ENCODE peak calls at places on chromosomes 2 and 18, in six cellular contexts. C, M, N, D, U and T are unnamed samples.

GRCh38 chr18:58501033-58501432 is 127.9 kb downstream of the ALPK2 start:
- DNase-seq in C (no peak), M (no peak), N (no peak), D (no peak), U (no peak), T (no peak)

GRCh38 chr18:30748541-30748940 is 294.0 kb downstream of the DSC3 start:
- DNase-seq in C (no peak), M (no peak), N (no peak), D (no peak), U (no peak), T (no peak)

GRCh38 chr2:230671117-230671516 is 41.5 kb upstream of the CAB39 start:
- DNase-seq in C (no peak), M (peak; percentile 93), N (no peak), D (no peak), U (no peak), T (no peak)

GRCh38 chr18:50428531-50429206 is 53.8 kb downstream of the SKA1 start:
- DNase-seq in C (no peak), M (no peak), N (no peak), D (no peak), U (no peak), T (no peak)

GRCh38 chr18:21735452-21736015 is 5.1 kb upstream of the MIB1 start:
- DNase-seq in C (peak; percentile 20), M (peak; percentile 73), N (no peak), D (peak; percentile 81), U (peak; percentile 78), T (no peak)

GRCh38 chr2:61853086-61853847 is 593 bp downstream of the FAM161A start:
- DNase-seq in C (peak; percentile 73), M (no peak), N (peak; percentile 17), D (no peak), U (no peak), T (peak; percentile 23)

GRCh38 chr2:203782262-203782976 is 76.0 kb downstream of the CD28 start:
- DNase-seq in C (peak; percentile 55), M (peak; percentile 94), N (no peak), D (no peak), U (no peak), T (no peak)

GRCh38 chr2:146561996-146562395 is 1282.8 kb upstream of the ACVR2A start:
- DNase-seq in C (no peak), M (no peak), N (no peak), D (no peak), U (no peak), T (no peak)

GRCh38 chr18:27461957-27462356 is 276.8 kb upstream of the CHST9 start:
- DNase-seq in C (no peak), M (no peak), N (no peak), D (no peak), U (no peak), T (no peak)

GRCh38 chr2:119109823-119110222 is 48.7 kb downstream of the C1QL2 start:
- DNase-seq in C (no peak), M (no peak), N (no peak), D (no peak), U (no peak), T (no peak)

GRCh38 chr18:32078845-32079244 is 12.8 kb upstream of the RNF138 start:
- DNase-seq in C (no peak), M (no peak), N (no peak), D (no peak), U (no peak), T (no peak)

GRCh38 chr2:71613953-71614925 is 160.9 kb downstream of the DYSF start:
- DNase-seq in C (peak; percentile 4), M (no peak), N (peak; percentile 11), D (no peak), U (peak; percentile 20), T (no peak)

GRCh38 chr2:209556354-209556961 is 132.6 kb downstream of the MAP2 start:
- DNase-seq in C (no peak), M (peak; percentile 59), N (no peak), D (no peak), U (no peak), T (no peak)

GRCh38 chr2:233168919-233169318 is 82.6 kb upstream of the ATG16L1 start:
- DNase-seq in C (no peak), M (no peak), N (no peak), D (no peak), U (no peak), T (no peak)

GRCh38 chr2:65212619-65213018 is 15.0 kb upstream of the ACTR2 start:
- DNase-seq in C (no peak), M (no peak), N (no peak), D (no peak), U (no peak), T (no peak)

GRCh38 chr2:197803033-197803444 is 1.4 kb upstream of the PLCL1 start:
- DNase-seq in C (peak; percentile 25), M (peak; percentile 63), N (no peak), D (no peak), U (no peak), T (no peak)

GRCh38 chr2:185202416-185202815 is 536.2 kb upstream of the FSIP2 start:
- DNase-seq in C (no peak), M (no peak), N (no peak), D (no peak), U (no peak), T (no peak)

GRCh38 chr2:38440655-38441054 is 63.6 kb upstream of the ATL2 start:
- DNase-seq in C (no peak), M (no peak), N (no peak), D (no peak), U (no peak), T (no peak)

GRCh38 chr2:101697794-101698418 is 399 bp downstream of the MAP4K4 start:
- DNase-seq in C (no peak), M (no peak), N (peak; percentile 23), D (peak; percentile 86), U (peak; percentile 69), T (peak; percentile 48)

GRCh38 chr2:30221531-30221930 is 9.8 kb upstream of the LBH start:
- DNase-seq in C (no peak), M (no peak), N (no peak), D (no peak), U (no peak), T (no peak)

GRCh38 chr2:30216157-30216556 is 15.2 kb upstream of the LBH start:
- DNase-seq in C (no peak), M (peak; percentile 58), N (no peak), D (no peak), U (no peak), T (no peak)

GRCh38 chr2:30218814-30219213 is 12.5 kb upstream of the LBH start:
- DNase-seq in C (no peak), M (no peak), N (no peak), D (no peak), U (no peak), T (no peak)

GRCh38 chr2:30219886-30220478 is 11.4 kb upstream of the LBH start:
- DNase-seq in C (no peak), M (no peak), N (no peak), D (no peak), U (no peak), T (no peak)

GRCh38 chr2:30217644-30218361 is 13.5 kb upstream of the LBH start:
- DNase-seq in C (peak; percentile 56), M (no peak), N (no peak), D (no peak), U (peak; percentile 81), T (no peak)
- TF ChIP-seq POLR2A in C (no peak), M (no peak), N (no peak), D (no peak), U (no peak), T (no peak)

GRCh38 chr2:96867756-96868554 is 1.9 kb downstream of the SEMA4C start:
- DNase-seq in C (no peak), M (no peak), N (no peak), D (peak; percentile 81), U (peak; percentile 56), T (no peak)

GRCh38 chr2:96869281-96869823 is 528 bp downstream of the SEMA4C start:
- DNase-seq in C (peak; percentile 91), M (peak; percentile 74), N (peak; percentile 91), D (peak; percentile 85), U (peak; percentile 74), T (peak; percentile 91)

GRCh38 chr2:96869824-96870630 is at the start of gene SEMA4C:
- DNase-seq in C (peak; percentile 86), M (no peak), N (peak; percentile 76), D (peak; percentile 90), U (peak; percentile 68), T (peak; percentile 73)

GRCh38 chr2:96866986-96867755 is 2.7 kb downstream of the SEMA4C start:
- DNase-seq in C (no peak), M (no peak), N (no peak), D (peak; percentile 69), U (peak; percentile 56), T (no peak)

DNA sequence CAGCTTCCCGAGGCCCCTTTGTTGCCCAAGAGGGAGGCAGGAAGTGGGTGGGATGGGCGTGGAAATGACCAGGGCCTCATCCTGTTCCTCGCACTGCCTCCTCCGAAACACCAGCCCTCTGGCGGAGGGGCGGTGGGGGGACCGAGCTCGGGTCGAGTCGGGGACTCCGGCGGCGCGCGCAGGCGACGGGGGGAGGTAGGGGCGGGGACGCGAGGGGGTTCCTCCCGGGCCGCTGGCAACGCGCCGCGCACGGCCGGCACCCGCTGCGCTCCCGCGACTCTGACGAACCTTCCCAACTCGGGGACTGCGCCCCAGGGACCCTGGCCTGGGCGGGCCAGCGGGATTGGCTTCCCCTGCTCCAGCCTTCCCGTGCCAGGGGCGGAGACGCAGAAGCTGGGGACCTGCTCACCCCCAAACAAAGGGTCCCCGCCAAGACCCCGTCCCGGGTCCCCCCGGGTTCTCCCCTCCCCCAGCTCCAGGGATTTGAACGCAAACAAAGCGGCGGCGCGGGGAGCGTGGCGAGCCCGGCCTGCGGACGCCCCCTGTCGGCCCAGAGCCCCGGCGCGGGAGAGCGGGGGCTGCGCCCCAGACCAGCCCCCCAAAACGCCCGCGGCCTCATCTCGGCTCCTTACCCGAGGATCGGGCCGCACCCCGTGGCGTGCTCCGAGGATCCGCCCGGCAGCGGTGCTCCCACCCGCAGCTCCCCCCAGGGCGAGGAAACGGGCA is 1.2 kb downstream of the SEMA4C start:
- DNase-seq in C (peak; percentile 93), M (peak; percentile 91), N (peak; percentile 87), D (peak; percentile 92), U (peak; percentile 77), T (peak; percentile 90)
- TF ChIP-seq POLR2A in C (peak; percentile 40), M (peak; percentile 70), N (peak; percentile 8), D (no peak), U (peak; percentile 34), T (peak; percentile 17)

DNA sequence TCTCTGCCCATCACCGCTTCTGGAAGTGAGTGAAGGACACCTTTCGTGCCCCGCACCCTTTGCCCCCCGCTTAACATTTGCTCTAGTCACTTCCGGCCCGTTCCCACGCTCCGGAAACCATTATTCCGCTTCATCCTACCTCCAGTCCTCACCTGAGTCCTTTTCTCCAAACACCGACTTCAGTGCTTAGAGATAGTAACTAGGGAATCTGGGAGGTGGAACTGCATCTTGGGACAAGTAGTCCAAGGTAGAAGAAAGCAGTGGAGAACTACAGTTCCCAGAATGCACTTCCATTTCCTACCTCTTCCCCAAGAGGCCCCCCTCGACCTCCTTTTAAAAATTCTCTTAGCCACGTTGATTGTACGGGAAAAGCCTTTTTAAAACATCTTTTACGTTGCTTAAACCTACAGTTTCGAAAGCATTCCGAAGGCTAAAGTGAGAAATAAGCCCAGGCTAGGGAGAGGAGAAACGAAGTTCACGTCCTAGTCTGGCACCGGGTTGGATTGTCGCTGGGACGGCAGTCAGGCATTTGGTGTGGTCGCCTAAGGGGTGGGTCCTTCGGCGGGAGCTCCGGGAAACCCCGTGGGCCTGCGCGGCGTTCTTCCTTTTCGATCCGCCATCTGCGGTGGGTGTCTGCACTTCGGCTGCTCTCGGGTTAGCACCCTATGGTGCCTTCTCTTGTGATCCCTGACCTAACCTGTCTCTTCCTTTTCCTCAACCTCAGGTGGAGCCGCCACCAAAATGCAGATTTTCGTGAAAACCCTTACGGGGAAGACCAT is at the start of the genes CLHC1 and RPS27A:
- DNase-seq in C (peak; percentile 91), M (peak; percentile 97), N (peak; percentile 94), D (peak; percentile 98), U (peak; percentile 92), T (peak; percentile 95)
- TF ChIP-seq POLR2A in C (peak; percentile 72), M (peak; percentile 95), N (peak; percentile 87), D (no peak), U (peak; percentile 83), T (peak; percentile 84)

GRCh38 chr2:174248187-174248997 is at the start of gene OLA1:
- DNase-seq in C (peak; percentile 94), M (peak; percentile 90), N (peak; percentile 92), D (peak; percentile 99), U (peak; percentile 97), T (peak; percentile 91)
- TF ChIP-seq POLR2A in C (peak; percentile 76), M (peak; percentile 39), N (peak; percentile 50), D (no peak), U (peak; percentile 40), T (peak; percentile 66)